ENCODE peak calls at places on chromosomes 11 and 22, in eight cellular contexts. G is activated naive CD4-positive, alpha-beta T cell; Y is sciatic nerve; X is endodermal cell; F is iPS-NIHi11; R is neural crest cell; A is LoVo; P is bronchial epithelial cell. N is an unnamed sample.

GRCh38 chr22:44574057-44574456 is 76.0 kb upstream of the RTL6 start:
- DNase-seq in G (no peak), Y (peak; percentile 50), X (no peak), F (no peak), R (no peak), A (peak; percentile 56), P (peak; percentile 84), N (peak; percentile 90)

GRCh38 chr11:8265681-8266241 is 2.1 kb upstream of the LMO1 start:
- DNase-seq in G (no peak), Y (peak; percentile 40), X (peak; percentile 79), F (peak; percentile 59), R (no peak), A (no peak), P (no peak), N (peak; percentile 23)

GRCh38 chr11:61472868-61473267 is 35.7 kb upstream of the LRRC10B start:
- DNase-seq in G (no peak), Y (no peak), X (no peak), F (no peak), R (no peak), A (no peak), P (no peak), N (peak; percentile 70)

GRCh38 chr11:8039530-8040260 is 41.3 kb upstream of the TUB start:
- DNase-seq in G (no peak), Y (no peak), X (no peak), F (no peak), R (no peak), A (no peak), P (no peak), N (no peak)

GRCh38 chr11:58498464-58498863 is 9.4 kb downstream of the OR5B21 start:
- DNase-seq in G (no peak), Y (no peak), X (no peak), F (no peak), R (no peak), A (no peak), P (no peak), N (no peak)

GRCh38 chr11:58905141-58905715 is 34.1 kb upstream of the GLYATL1 start:
- DNase-seq in G (no peak), Y (no peak), X (peak; percentile 87), F (peak; percentile 35), R (peak; percentile 56), A (no peak), P (peak; percentile 23), N (peak; percentile 79)

GRCh38 chr22:33110562-33111163 is 52.5 kb upstream of the SYN3 start:
- DNase-seq in G (no peak), Y (no peak), X (no peak), F (no peak), R (no peak), A (peak; percentile 8), P (no peak), N (no peak)

GRCh38 chr22:50136431-50137047 is 34.0 kb upstream of the PANX2 start:
- DNase-seq in G (no peak), Y (no peak), X (no peak), F (no peak), R (no peak), A (no peak), P (no peak), N (peak; percentile 68)

GRCh38 chr11:45264839-45265515 is 21.2 kb downstream of the SYT13 start:
- DNase-seq in G (no peak), Y (no peak), X (no peak), F (no peak), R (no peak), A (peak; percentile 12), P (peak; percentile 95), N (peak; percentile 80)

GRCh38 chr11:82680252-82680651 is 53.4 kb downstream of the FAM181B start:
- DNase-seq in G (no peak), Y (no peak), X (no peak), F (no peak), R (no peak), A (peak; percentile 52), P (no peak), N (no peak)

GRCh38 chr11:29293825-29294224 is 723.0 kb downstream of the KCNA4 start:
- DNase-seq in G (no peak), Y (no peak), X (no peak), F (no peak), R (no peak), A (no peak), P (peak; percentile 91), N (peak; percentile 59)

GRCh38 chr11:61639816-61640443 is 40.3 kb upstream of the DAGLA start:
- DNase-seq in G (no peak), Y (no peak), X (no peak), F (no peak), R (no peak), A (no peak), P (peak; percentile 76), N (peak; percentile 64)

GRCh38 chr11:70364745-70365535 is 33.4 kb upstream of the CTTN start:
- DNase-seq in G (no peak), Y (no peak), X (no peak), F (no peak), R (no peak), A (no peak), P (no peak), N (no peak)

GRCh38 chr11:85965202-85965601 is 103.7 kb downstream of the PICALM start:
- DNase-seq in G (no peak), Y (no peak), X (no peak), F (no peak), R (no peak), A (no peak), P (peak; percentile 13), N (peak; percentile 20)

GRCh38 chr11:116642902-116643301 is 129.9 kb downstream of the BUD13 start:
- DNase-seq in G (no peak), Y (no peak), X (peak; percentile 22), F (no peak), R (no peak), A (no peak), P (no peak), N (no peak)

GRCh38 chr22:19429950-19430889 is 1.3 kb downstream of the HIRA start:
- DNase-seq in G (no peak), Y (no peak), X (peak; percentile 70), F (peak; percentile 11), R (no peak), A (peak; percentile 3), P (peak; percentile 28), N (peak; percentile 67)

GRCh38 chr11:88312665-88313064 is 24.9 kb downstream of the CTSC start:
- DNase-seq in G (no peak), Y (no peak), X (no peak), F (no peak), R (no peak), A (no peak), P (no peak), N (peak; percentile 42)

GRCh38 chr11:44886765-44887164 is 63.9 kb downstream of the TP53I11 start:
- DNase-seq in G (no peak), Y (no peak), X (no peak), F (no peak), R (no peak), A (no peak), P (no peak), N (peak; percentile 66)

GRCh38 chr22:40556641-40557040 is 79.9 kb downstream of the MRTFA start:
- DNase-seq in G (no peak), Y (no peak), X (no peak), F (no peak), R (no peak), A (no peak), P (no peak), N (no peak)

GRCh38 chr11:124879999-124880611 is 14.9 kb downstream of the ROBO3 start:
- DNase-seq in G (no peak), Y (no peak), X (peak; percentile 32), F (no peak), R (no peak), A (no peak), P (no peak), N (no peak)

GRCh38 chr11:12007769-12008737 is at the start of gene DKK3:
- DNase-seq in G (no peak), Y (no peak), X (peak; percentile 78), F (peak; percentile 65), R (peak; percentile 17), A (no peak), P (peak; percentile 81), N (peak; percentile 83)

GRCh38 chr22:29520851-29521250 is 32.7 kb downstream of the THOC5 start:
- DNase-seq in G (no peak), Y (no peak), X (no peak), F (no peak), R (no peak), A (no peak), P (peak; percentile 62), N (peak; percentile 76)

GRCh38 chr11:132284611-132285010 is 914.2 kb downstream of the NTM start:
- DNase-seq in G (no peak), Y (no peak), X (no peak), F (no peak), R (no peak), A (no peak), P (no peak), N (no peak)

GRCh38 chr11:8360086-8360828 is 96.6 kb upstream of the LMO1 start:
- DNase-seq in G (no peak), Y (no peak), X (no peak), F (no peak), R (no peak), A (no peak), P (no peak), N (no peak)

N was measured in astrocyte of the hippocampus.